ENCODE peak calls at places on chromosomes 11 and 22, in four cellular contexts. One of them, this sample, is unnamed.

GRCh38 chr22:46083383-46084350 is 66.7 kb upstream of the PPARA start:
- DNase-seq in IMR-90: no peak
- DNase-seq in HCT116: no peak
- DNase-seq in ovary: no peak
- DNase-seq in this sample: peak; percentile 85

GRCh38 chr11:124746621-124747243 is 5.3 kb downstream of the VSIG2 start:
- DNase-seq in HCT116: peak; percentile 82
- DNase-seq in ovary: no peak
- DNase-seq in IMR-90: peak; percentile 72
- DNase-seq in this sample: no peak

GRCh38 chr11:71452354-71453020 is 516 bp upstream of the NADSYN1 start:
- DNase-seq in IMR-90: peak; percentile 35
- DNase-seq in HCT116: no peak
- DNase-seq in ovary: peak; percentile 54
- DNase-seq in this sample: no peak

GRCh38 chr22:21642584-21643448 is 714 bp downstream of the SDF2L1 start:
- DNase-seq in HCT116: no peak
- DNase-seq in ovary: peak; percentile 45
- DNase-seq in IMR-90: peak; percentile 44
- DNase-seq in this sample: no peak

GRCh38 chr11:79249341-79249993 is 191.4 kb downstream of the TENM4 start:
- DNase-seq in ovary: no peak
- DNase-seq in HCT116: no peak
- DNase-seq in IMR-90: peak; percentile 75
- DNase-seq in this sample: no peak

GRCh38 chr11:62666259-62666926 is 1.3 kb downstream of the CSKMT start:
- DNase-seq in HCT116: no peak
- DNase-seq in ovary: no peak
- DNase-seq in IMR-90: no peak
- DNase-seq in this sample: no peak

GRCh38 chr22:33697640-33698039 is 222.6 kb downstream of the LARGE1 start:
- DNase-seq in HCT116: no peak
- DNase-seq in IMR-90: peak; percentile 59
- DNase-seq in ovary: no peak
- DNase-seq in this sample: no peak

GRCh38 chr11:64864135-64864472 is 14.3 kb downstream of the EHD1 start:
- DNase-seq in HCT116: no peak
- DNase-seq in IMR-90: no peak
- DNase-seq in ovary: no peak
- DNase-seq in this sample: no peak

GRCh38 chr11:45092901-45093760 is 53.3 kb upstream of the PRDM11 start:
- DNase-seq in HCT116: no peak
- DNase-seq in ovary: no peak
- DNase-seq in IMR-90: peak; percentile 85
- DNase-seq in this sample: peak; percentile 62

GRCh38 chr11:76801205-76801604 is 18.0 kb downstream of the TSKU start:
- DNase-seq in HCT116: no peak
- DNase-seq in IMR-90: no peak
- DNase-seq in ovary: no peak
- DNase-seq in this sample: peak; percentile 42

GRCh38 chr11:9396310-9396709 is 11.9 kb downstream of the IPO7 start:
- DNase-seq in HCT116: no peak
- DNase-seq in IMR-90: no peak
- DNase-seq in ovary: no peak
- DNase-seq in this sample: no peak

GRCh38 chr22:39491696-39492095 is 10.4 kb upstream of the MIEF1 start:
- DNase-seq in IMR-90: no peak
- DNase-seq in HCT116: no peak
- DNase-seq in ovary: no peak
- DNase-seq in this sample: no peak

GRCh38 chr22:44586337-44586990 is 88.4 kb upstream of the RTL6 start:
- DNase-seq in ovary: no peak
- DNase-seq in IMR-90: no peak
- DNase-seq in HCT116: no peak
- DNase-seq in this sample: peak; percentile 81

GRCh38 chr11:106217456-106217855 is 140.0 kb downstream of the AASDHPPT start:
- DNase-seq in HCT116: no peak
- DNase-seq in IMR-90: no peak
- DNase-seq in ovary: no peak
- DNase-seq in this sample: no peak

GRCh38 chr22:21569459-21570161 is 2.1 kb downstream of the UBE2L3 start:
- DNase-seq in HCT116: no peak
- DNase-seq in ovary: no peak
- DNase-seq in IMR-90: no peak
- DNase-seq in this sample: no peak

GRCh38 chr11:102085864-102086551 is 24.2 kb upstream of the YAP1 start:
- DNase-seq in HCT116: peak; percentile 35
- DNase-seq in ovary: no peak
- DNase-seq in IMR-90: peak; percentile 39
- DNase-seq in this sample: no peak

GRCh38 chr11:129013737-129014475 is 71.2 kb upstream of the TP53AIP1 start:
- DNase-seq in HCT116: no peak
- DNase-seq in ovary: no peak
- DNase-seq in IMR-90: no peak
- DNase-seq in this sample: no peak

GRCh38 chr11:44885919-44886318 is 64.8 kb downstream of the TP53I11 start:
- DNase-seq in ovary: no peak
- DNase-seq in HCT116: no peak
- DNase-seq in IMR-90: no peak
- DNase-seq in this sample: no peak

GRCh38 chr11:77421041-77421723 is 52.7 kb downstream of the PAK1 start:
- DNase-seq in ovary: no peak
- DNase-seq in IMR-90: no peak
- DNase-seq in HCT116: no peak
- DNase-seq in this sample: no peak

GRCh38 chr11:124194696-124195418 is 11.7 kb downstream of the OR10D3 start:
- DNase-seq in IMR-90: peak; percentile 58
- DNase-seq in ovary: no peak
- DNase-seq in HCT116: peak; percentile 57
- DNase-seq in this sample: peak; percentile 56

GRCh38 chr11:59898652-59899051 is 20.1 kb downstream of the OOSP3 start:
- DNase-seq in IMR-90: no peak
- DNase-seq in HCT116: no peak
- DNase-seq in ovary: no peak
- DNase-seq in this sample: no peak

GRCh38 chr11:77619576-77620198 is 17.9 kb downstream of the CLNS1A start:
- DNase-seq in ovary: no peak
- DNase-seq in IMR-90: peak; percentile 54
- DNase-seq in HCT116: peak; percentile 44
- DNase-seq in this sample: no peak

GRCh38 chr11:3353066-3353465 is 25.9 kb downstream of the ZNF195 start:
- DNase-seq in IMR-90: no peak
- DNase-seq in ovary: no peak
- DNase-seq in HCT116: no peak
- DNase-seq in this sample: no peak

GRCh38 chr11:34192481-34193401 is 87.3 kb downstream of the NAT10 start:
- DNase-seq in HCT116: peak; percentile 60
- DNase-seq in ovary: peak; percentile 48
- DNase-seq in IMR-90: peak; percentile 93
- DNase-seq in this sample: peak; percentile 79

GRCh38 chr11:64164392-64165312 is 1.3 kb downstream of the MACROD1 start:
- DNase-seq in HCT116: no peak
- DNase-seq in ovary: peak; percentile 52
- DNase-seq in IMR-90: no peak
- DNase-seq in this sample: no peak

GRCh38 chr11:58691675-58692074 is 40.1 kb downstream of the GLYAT start:
- DNase-seq in IMR-90: no peak
- DNase-seq in ovary: no peak
- DNase-seq in HCT116: no peak
- DNase-seq in this sample: no peak

GRCh38 chr11:58688779-58689503 is 42.8 kb downstream of the GLYAT start:
- DNase-seq in ovary: no peak
- DNase-seq in HCT116: no peak
- DNase-seq in IMR-90: peak; percentile 15
- DNase-seq in this sample: no peak

GRCh38 chr11:58685973-58686720 is 45.6 kb downstream of the GLYAT start:
- DNase-seq in HCT116: no peak
- DNase-seq in ovary: no peak
- DNase-seq in IMR-90: no peak
- DNase-seq in this sample: no peak
- H3K4me3 ChIP-seq in HCT116: no peak overlapping the region
- H3K4me3 ChIP-seq in ovary: no peak overlapping the region
- H3K4me3 ChIP-seq in IMR-90: no peak overlapping the region
- H3K4me3 ChIP-seq in this sample: no peak overlapping the region

DNA sequence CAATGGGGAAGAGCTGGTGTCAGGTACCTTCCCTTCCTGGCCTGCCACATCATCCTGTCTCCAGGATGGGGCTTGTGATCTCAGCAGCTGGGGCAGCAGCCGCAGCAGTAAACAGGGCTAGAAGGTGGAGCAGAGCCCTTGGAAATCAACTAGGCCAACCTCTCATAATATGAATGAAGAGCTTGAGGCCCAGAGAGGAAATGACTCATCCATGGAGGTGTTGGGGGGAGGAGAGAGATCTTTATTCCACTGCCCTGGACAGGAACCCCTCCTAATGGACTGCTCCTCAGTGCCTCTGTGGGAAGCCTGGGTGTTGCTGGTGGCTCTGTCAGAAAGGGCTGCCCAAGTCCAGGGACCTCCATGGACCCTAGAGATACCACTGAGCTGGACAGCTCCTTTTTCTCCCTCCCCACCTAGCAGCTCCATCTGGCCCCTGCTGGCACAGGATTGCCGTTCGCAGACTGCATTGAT is 111.8 kb downstream of the OSBP2 start:
- DNase-seq in ovary: no peak
- DNase-seq in HCT116: peak; percentile 66
- DNase-seq in IMR-90: peak; percentile 67
- DNase-seq in this sample: no peak
- TF ChIP-seq CTCF in ovary: no peak
- TF ChIP-seq CTCF in HCT116: no peak
- TF ChIP-seq CTCF in IMR-90: no peak
- TF ChIP-seq CTCF in this sample: no peak

GRCh38 chr11:61127991-61128390 is 25.7 kb downstream of the CD5 start:
- DNase-seq in IMR-90: no peak
- DNase-seq in ovary: no peak
- DNase-seq in HCT116: no peak
- DNase-seq in this sample: no peak

GRCh38 chr11:61124574-61125309 is 22.5 kb downstream of the CD5 start:
- DNase-seq in HCT116: no peak
- DNase-seq in IMR-90: no peak
- DNase-seq in ovary: no peak
- DNase-seq in this sample: no peak

GRCh38 chr11:61123775-61124571 is 21.7 kb downstream of the CD5 start:
- DNase-seq in ovary: no peak
- DNase-seq in HCT116: no peak
- DNase-seq in IMR-90: no peak
- DNase-seq in this sample: no peak

GRCh38 chr11:61125310-61125684 is 23.0 kb downstream of the CD5 start:
- DNase-seq in IMR-90: no peak
- DNase-seq in ovary: no peak
- DNase-seq in HCT116: no peak
- DNase-seq in this sample: no peak

DNA sequence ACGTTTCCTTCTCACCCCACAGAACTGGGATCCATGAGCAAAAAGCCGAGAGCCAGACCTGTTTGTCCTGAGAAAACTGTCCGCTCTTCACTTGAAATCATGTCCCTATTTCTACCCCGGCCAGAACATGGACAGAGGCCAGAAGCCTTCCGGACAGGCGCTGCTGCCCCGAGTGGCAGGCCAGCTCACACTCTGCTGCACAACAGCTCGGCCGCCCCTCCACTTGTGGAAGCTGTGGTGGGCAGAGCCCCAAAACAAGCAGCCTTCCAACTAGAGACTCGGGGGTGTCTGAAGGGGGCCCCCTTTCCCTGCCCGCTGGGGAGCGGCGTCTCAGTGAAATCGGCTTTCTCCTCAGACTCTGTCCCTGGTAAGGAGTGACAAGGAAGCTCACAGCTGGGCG is 24.0 kb downstream of the CD5 start:
- DNase-seq in IMR-90: no peak
- DNase-seq in HCT116: no peak
- DNase-seq in ovary: peak; percentile 77
- DNase-seq in this sample: no peak
- TF ChIP-seq POLR2A in IMR-90: no peak
- TF ChIP-seq POLR2A in HCT116: no peak
- TF ChIP-seq POLR2A in ovary: no peak
- TF ChIP-seq POLR2A in this sample: no peak

DNA sequence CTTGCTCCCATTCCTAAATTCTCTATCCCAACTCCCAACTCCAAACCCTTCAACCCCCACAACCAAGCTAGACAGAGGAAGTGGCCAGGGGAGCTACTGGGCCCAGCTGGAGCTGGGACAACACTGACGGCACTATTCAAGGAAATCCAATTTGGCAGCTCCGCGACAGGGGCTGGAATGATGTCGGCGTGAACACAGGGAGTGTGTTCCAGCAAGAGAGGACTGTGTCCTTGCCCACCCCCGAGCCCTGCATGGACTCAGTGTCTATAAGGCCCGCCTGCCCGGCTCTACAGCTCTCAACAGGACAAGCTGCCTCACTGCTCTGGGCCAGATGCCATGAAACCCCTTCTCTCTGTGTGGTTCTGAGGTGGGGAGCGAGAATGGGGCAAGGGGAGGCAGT is 11.3 kb downstream of the PCSK7 start:
- DNase-seq in ovary: peak; percentile 64
- DNase-seq in IMR-90: no peak
- DNase-seq in HCT116: no peak
- DNase-seq in this sample: no peak
- H3K4me3 ChIP-seq in ovary: no peak overlapping the region
- H3K4me3 ChIP-seq in IMR-90: no peak overlapping the region
- H3K4me3 ChIP-seq in HCT116: no peak overlapping the region
- H3K4me3 ChIP-seq in this sample: no peak overlapping the region

GRCh38 chr11:119101367-119101758 is 290 bp downstream of the DPAGT1 start:
- DNase-seq in HCT116: no peak
- DNase-seq in ovary: no peak
- DNase-seq in IMR-90: no peak
- DNase-seq in this sample: no peak
- TF ChIP-seq CTCF in HCT116: no peak
- TF ChIP-seq CTCF in ovary: no peak
- TF ChIP-seq CTCF in IMR-90: no peak
- TF ChIP-seq CTCF in this sample: no peak

DNA sequence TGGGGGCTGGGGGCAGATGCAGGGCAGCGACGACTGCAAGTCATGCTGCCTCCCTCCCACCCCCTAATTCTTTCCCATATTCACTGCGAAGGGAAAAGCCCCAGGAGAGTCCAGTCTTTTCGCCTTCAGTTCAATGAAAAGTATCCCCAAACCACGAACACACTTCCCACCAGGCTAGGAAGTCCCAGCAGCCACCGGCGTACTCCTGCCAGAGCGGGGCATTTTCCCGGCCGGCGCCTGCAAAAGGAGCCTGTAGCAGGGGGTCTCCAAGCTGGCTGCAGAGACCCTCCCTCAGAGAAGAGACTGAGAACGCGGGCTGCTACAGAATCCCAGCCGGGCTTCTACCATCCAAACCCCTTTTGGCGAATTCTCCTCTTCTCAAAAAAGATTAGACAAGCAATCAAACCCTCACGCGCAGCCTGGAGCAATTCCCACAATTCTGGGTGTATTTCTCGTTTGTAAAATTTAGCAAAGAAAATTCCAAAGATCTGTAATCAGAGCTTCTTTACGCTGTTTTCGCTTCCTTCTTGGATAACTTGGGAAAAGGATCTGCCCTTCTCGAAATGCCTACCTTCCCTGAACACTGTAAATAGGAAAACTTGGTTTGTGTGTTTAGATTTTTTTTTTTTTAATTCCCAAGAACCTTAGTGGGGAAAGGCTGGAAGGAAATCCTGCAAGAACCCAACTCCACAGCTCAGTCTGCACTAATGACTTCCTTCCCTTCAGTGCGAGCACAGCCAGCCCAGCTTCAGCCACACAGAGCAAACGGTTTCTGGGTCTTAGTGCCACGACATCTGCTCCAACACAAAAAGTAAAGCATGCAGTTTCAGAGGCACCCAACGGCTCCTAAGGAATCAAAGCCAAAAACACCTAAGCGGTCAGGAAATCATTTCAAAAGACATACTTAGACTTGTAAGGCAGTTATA is 236.4 kb downstream of the TTC28 start:
- DNase-seq in IMR-90: peak; percentile 76
- DNase-seq in ovary: peak; percentile 60
- DNase-seq in HCT116: no peak
- DNase-seq in this sample: peak; percentile 91
- TF ChIP-seq POLR2A in IMR-90: no peak
- TF ChIP-seq POLR2A in ovary: no peak
- TF ChIP-seq POLR2A in HCT116: no peak
- TF ChIP-seq POLR2A in this sample: no peak

This sample was measured in lower leg skin.